ENCODE peak calls at places on chromosomes 3 and 15, in four cellular contexts. D, A, J and N are unnamed samples.

GRCh38 chr3:11457126-11457525 is 184.9 kb downstream of the ATG7 start:
- DNase-seq in D (no peak), A (no peak), J (no peak), N (peak; percentile 12)

GRCh38 chr3:50627407-50628051 is 10.6 kb downstream of the MAPKAPK3 start:
- DNase-seq in D (no peak), A (peak; percentile 55), J (peak; percentile 24), N (peak; percentile 61)

GRCh38 chr3:114718897-114719208 is 425.0 kb downstream of the TIGIT start:
- DNase-seq in D (no peak), A (no peak), J (no peak), N (no peak)

GRCh38 chr3:73710340-73710739 is 85.6 kb upstream of the PDZRN3 start:
- DNase-seq in D (no peak), A (no peak), J (no peak), N (no peak)

GRCh38 chr15:101087172-101087769 is 164.6 kb downstream of the CHSY1 start:
- DNase-seq in D (no peak), A (no peak), J (no peak), N (no peak)

GRCh38 chr3:178845446-178846118 is 226.0 kb downstream of the ZMAT3 start:
- DNase-seq in D (no peak), A (no peak), J (no peak), N (no peak)

GRCh38 chr3:29281265-29282228 is 676 bp downstream of the RBMS3 start:
- DNase-seq in D (no peak), A (peak; percentile 78), J (no peak), N (peak; percentile 52)

GRCh38 chr15:64456634-64457108 is 3.7 kb upstream of the ZNF609 start:
- DNase-seq in D (no peak), A (no peak), J (no peak), N (no peak)

GRCh38 chr15:99954361-99955180 is 221.3 kb upstream of the LYSMD4 start:
- DNase-seq in D (no peak), A (no peak), J (no peak), N (no peak)

GRCh38 chr3:44355634-44356033 is 17.1 kb downstream of the TCAIM start:
- DNase-seq in D (no peak), A (no peak), J (no peak), N (no peak)

GRCh38 chr3:146152841-146153240 is 8.1 kb downstream of the PLOD2 start:
- DNase-seq in D (peak; percentile 27), A (no peak), J (no peak), N (no peak)

GRCh38 chr15:62444104-62445027 is 279.3 kb upstream of the C2CD4B start:
- DNase-seq in D (peak; percentile 18), A (no peak), J (no peak), N (no peak)

GRCh38 chr3:47283596-47284364 is 1.0 kb downstream of the KLHL18 start:
- DNase-seq in D (no peak), A (peak; percentile 8), J (peak; percentile 17), N (peak; percentile 11)

GRCh38 chr3:33911525-33912322 is 113.3 kb downstream of the PDCD6IP start:
- DNase-seq in D (no peak), A (no peak), J (no peak), N (no peak)

GRCh38 chr15:85383470-85384148 is 3.2 kb downstream of the AKAP13 start:
- DNase-seq in D (no peak), A (no peak), J (no peak), N (no peak)

GRCh38 chr3:182436547-182436946 is 356.8 kb upstream of the ATP11B start:
- DNase-seq in D (no peak), A (no peak), J (no peak), N (no peak)

GRCh38 chr3:194061421-194062029 is 74.4 kb upstream of the HES1 start:
- DNase-seq in D (no peak), A (no peak), J (no peak), N (no peak)

GRCh38 chr3:164883161-164883560 is 195.1 kb downstream of the SI start:
- DNase-seq in D (no peak), A (no peak), J (no peak), N (no peak)